ENCODE peak calls at places on chromosomes 3 and 15, in eight cellular contexts. S is sciatic nerve, N is KG1, J is NCI-H1092, D is Right ventricle myocardium inferior, B is NCI-H1417, W is retina, P is M059J. L is an unnamed sample.

GRCh38 chr3:188749010-188749617 is 422.7 kb upstream of the TPRG1 start:
- DNase-seq in S (no peak), N (peak; percentile 36), J (no peak), D (no peak), B (peak; percentile 18), W (no peak), P (peak; percentile 14), L (no peak)

GRCh38 chr15:67674983-67675382 is 132.5 kb downstream of the MAP2K5 start:
- DNase-seq in S (no peak), N (no peak), J (no peak), D (no peak), B (no peak), W (no peak), P (no peak), L (no peak)

GRCh38 chr3:45125550-45126026 is 20.6 kb downstream of the CDCP1 start:
- DNase-seq in S (no peak), N (no peak), J (no peak), D (no peak), B (no peak), W (no peak), P (peak; percentile 79), L (no peak)

GRCh38 chr15:42890161-42890913 is 30.2 kb downstream of the TTBK2 start:
- DNase-seq in S (no peak), N (no peak), J (no peak), D (no peak), B (no peak), W (no peak), P (peak; percentile 90), L (no peak)

GRCh38 chr3:158404319-158404718 is 166.7 kb upstream of the MLF1 start:
- DNase-seq in S (no peak), N (no peak), J (no peak), D (no peak), B (no peak), W (no peak), P (no peak), L (no peak)

GRCh38 chr3:16928386-16929132 is 43.8 kb downstream of the PLCL2 start:
- DNase-seq in S (no peak), N (no peak), J (no peak), D (no peak), B (no peak), W (no peak), P (no peak), L (no peak)

GRCh38 chr15:72312605-72313447 is 7.1 kb downstream of the CELF6 start:
- DNase-seq in S (peak; percentile 72), N (no peak), J (no peak), D (no peak), B (peak; percentile 81), W (peak; percentile 55), P (peak; percentile 64), L (peak; percentile 53)

GRCh38 chr15:98648654-98649537 is 557 bp downstream of the IGF1R start:
- DNase-seq in S (peak; percentile 78), N (no peak), J (no peak), D (peak; percentile 88), B (peak; percentile 80), W (peak; percentile 87), P (peak; percentile 49), L (no peak)

GRCh38 chr3:142916611-142917010 is 27.7 kb upstream of the PCOLCE2 start:
- DNase-seq in S (no peak), N (no peak), J (no peak), D (no peak), B (no peak), W (no peak), P (no peak), L (no peak)

GRCh38 chr15:63860161-63860954 is 26.6 kb upstream of the HERC1 start:
- DNase-seq in S (no peak), N (no peak), J (no peak), D (no peak), B (no peak), W (no peak), P (no peak), L (no peak)

GRCh38 chr3:125229707-125230106 is 17.2 kb upstream of the SLC12A8 start:
- DNase-seq in S (no peak), N (no peak), J (no peak), D (no peak), B (no peak), W (no peak), P (no peak), L (no peak)

GRCh38 chr3:123586131-123586530 is 1.3 kb upstream of the HACD2 start:
- DNase-seq in S (no peak), N (peak; percentile 44), J (peak; percentile 57), D (no peak), B (peak; percentile 92), W (peak; percentile 81), P (peak; percentile 78), L (peak; percentile 49)

GRCh38 chr3:129620828-129621605 is 14.5 kb upstream of the PLXND1 start:
- DNase-seq in S (peak; percentile 62), N (no peak), J (no peak), D (no peak), B (no peak), W (no peak), P (no peak), L (no peak)

GRCh38 chr3:8981700-8982099 is 18.4 kb upstream of the RAD18 start:
- DNase-seq in S (no peak), N (no peak), J (no peak), D (no peak), B (no peak), W (no peak), P (no peak), L (peak; percentile 23)

GRCh38 chr15:67865331-67865730 is 25.5 kb upstream of the RNU6-1 start:
- DNase-seq in S (no peak), N (no peak), J (no peak), D (no peak), B (no peak), W (no peak), P (no peak), L (no peak)

GRCh38 chr15:29724026-29724425 is 98.2 kb downstream of the TJP1 start:
- DNase-seq in S (no peak), N (no peak), J (no peak), D (no peak), B (no peak), W (no peak), P (no peak), L (no peak)

GRCh38 chr15:92021765-92022164 is 168.3 kb downstream of the SLCO3A1 start:
- DNase-seq in S (no peak), N (no peak), J (no peak), D (no peak), B (no peak), W (no peak), P (no peak), L (no peak)

GRCh38 chr3:24689353-24689752 is 194.7 kb upstream of the THRB start:
- DNase-seq in S (no peak), N (no peak), J (no peak), D (no peak), B (no peak), W (no peak), P (no peak), L (no peak)

GRCh38 chr3:155871746-155872158 is 1.3 kb downstream of the GMPS start:
- DNase-seq in S (no peak), N (no peak), J (no peak), D (no peak), B (no peak), W (no peak), P (no peak), L (no peak)

GRCh38 chr15:67937153-67937761 is 97.4 kb upstream of the RNU6-1 start:
- DNase-seq in S (no peak), N (no peak), J (no peak), D (no peak), B (no peak), W (no peak), P (peak; percentile 74), L (no peak)

GRCh38 chr3:177479630-177480029 is 282.3 kb upstream of the TBL1XR1 start:
- DNase-seq in S (no peak), N (no peak), J (no peak), D (no peak), B (no peak), W (no peak), P (no peak), L (no peak)

GRCh38 chr3:186220886-186221285 is 112.0 kb upstream of the ETV5 start:
- DNase-seq in S (no peak), N (no peak), J (no peak), D (no peak), B (no peak), W (no peak), P (peak; percentile 18), L (no peak)

GRCh38 chr15:90558182-90558581 is 28.5 kb downstream of the CRTC3 start:
- DNase-seq in S (no peak), N (no peak), J (no peak), D (no peak), B (no peak), W (no peak), P (peak; percentile 7), L (no peak)

GRCh38 chr3:62604301-62604700 is 231.0 kb upstream of the FEZF2 start:
- DNase-seq in S (no peak), N (no peak), J (no peak), D (no peak), B (no peak), W (no peak), P (peak; percentile 81), L (no peak)

GRCh38 chr15:81987628-81988027 is 58.2 kb downstream of the MEX3B start:
- DNase-seq in S (no peak), N (no peak), J (no peak), D (no peak), B (no peak), W (no peak), P (no peak), L (no peak)

GRCh38 chr15:39698444-39699390 is 83.9 kb downstream of the FSIP1 start:
- DNase-seq in S (no peak), N (no peak), J (no peak), D (no peak), B (no peak), W (no peak), P (no peak), L (no peak)

GRCh38 chr15:41512512-41513281 is 930 bp downstream of the LTK start:
- DNase-seq in S (no peak), N (no peak), J (no peak), D (no peak), B (no peak), W (peak; percentile 66), P (peak; percentile 11), L (no peak)

GRCh38 chr3:98918586-98918985 is 17.1 kb upstream of the DCBLD2 start:
- DNase-seq in S (no peak), N (no peak), J (no peak), D (no peak), B (no peak), W (no peak), P (no peak), L (no peak)

GRCh38 chr3:140777631-140778030 is 99.8 kb downstream of the TRIM42 start:
- DNase-seq in S (no peak), N (no peak), J (no peak), D (no peak), B (no peak), W (no peak), P (no peak), L (no peak)

GRCh38 chr3:15636028-15636709 is 34.6 kb downstream of the BTD start:
- DNase-seq in S (no peak), N (no peak), J (no peak), D (no peak), B (no peak), W (no peak), P (peak; percentile 94), L (no peak)

GRCh38 chr15:100055821-100056220 is 286.0 kb downstream of the ADAMTS17 start:
- DNase-seq in S (no peak), N (no peak), J (no peak), D (no peak), B (no peak), W (no peak), P (no peak), L (no peak)

L was measured in ureter.